ENCODE peak calls at places on chromosomes 16 and 17, in seven cellular contexts. A is AG10803, V is AG08395, I is mesothelial cell of epicardium, Q is pons, U is uterus, L is neural crest cell. N is an unnamed sample.

GRCh38 chr16:1706386-1707192 is 594 bp downstream of the MAPK8IP3 start:
- DNase-seq in A (no peak), V (peak), I (no peak), Q (no peak), U (no peak), L (no peak), N (no peak)

GRCh38 chr16:1371054-1371978 is 19.6 kb downstream of the GNPTG start:
- DNase-seq in A (no peak), V (no peak), I (no peak), Q (no peak), U (no peak), L (no peak), N (no peak)

GRCh38 chr17:66348605-66349165 is 46.3 kb downstream of the PRKCA start:
- DNase-seq in A (peak), V (peak), I (no peak), Q (no peak), U (peak), L (no peak), N (peak)

GRCh38 chr17:42118545-42118944 is 2.6 kb downstream of the KAT2A start:
- DNase-seq in A (no peak), V (no peak), I (no peak), Q (no peak), U (no peak), L (no peak), N (no peak)

GRCh38 chr16:15837761-15838160 is 19.1 kb downstream of the MYH11 start:
- DNase-seq in A (no peak), V (no peak), I (no peak), Q (no peak), U (no peak), L (no peak), N (no peak)

GRCh38 chr17:3983945-3984484 is 19.8 kb upstream of the ATP2A3 start:
- DNase-seq in A (peak), V (no peak), I (no peak), Q (no peak), U (no peak), L (no peak), N (no peak)

GRCh38 chr17:45792995-45793755 is 9.1 kb downstream of the CRHR1 start:
- DNase-seq in A (no peak), V (no peak), I (no peak), Q (no peak), U (no peak), L (no peak), N (no peak)

GRCh38 chr17:7550359-7550758 is 1.5 kb downstream of the TNFSF12 start:
- DNase-seq in A (no peak), V (no peak), I (no peak), Q (no peak), U (no peak), L (no peak), N (no peak)

GRCh38 chr17:57025876-57026275 is 47.9 kb downstream of the SCPEP1 start:
- DNase-seq in A (no peak), V (no peak), I (no peak), Q (no peak), U (no peak), L (no peak), N (no peak)

GRCh38 chr17:44908761-44909326 is 6.5 kb downstream of the GFAP start:
- DNase-seq in A (no peak), V (no peak), I (no peak), Q (no peak), U (no peak), L (no peak), N (no peak)

GRCh38 chr17:34635876-34636275 is 56.5 kb downstream of the TMEM132E start:
- DNase-seq in A (no peak), V (no peak), I (no peak), Q (no peak), U (no peak), L (no peak), N (no peak)

GRCh38 chr16:2756288-2757015 is 4.0 kb downstream of the SRRM2 start:
- DNase-seq in A (no peak), V (no peak), I (no peak), Q (no peak), U (no peak), L (no peak), N (no peak)

GRCh38 chr17:33986088-33986487 is 269.0 kb upstream of the CCL2 start:
- DNase-seq in A (no peak), V (no peak), I (no peak), Q (no peak), U (no peak), L (no peak), N (no peak)

GRCh38 chr16:84283314-84284167 is 11.1 kb upstream of the WFDC1 start:
- DNase-seq in A (no peak), V (no peak), I (no peak), Q (no peak), U (no peak), L (no peak), N (no peak)

GRCh38 chr16:81371106-81371505 is 56.3 kb downstream of the GAN start:
- DNase-seq in A (peak), V (no peak), I (no peak), Q (no peak), U (no peak), L (no peak), N (no peak)

GRCh38 chr16:2428051-2428786 is 1.0 kb upstream of the CCNF start:
- DNase-seq in A (no peak), V (peak), I (no peak), Q (no peak), U (peak), L (peak), N (no peak)

GRCh38 chr16:27404163-27404823 is 2.3 kb downstream of the IL21R start:
- DNase-seq in A (no peak), V (no peak), I (no peak), Q (no peak), U (no peak), L (no peak), N (no peak)

GRCh38 chr17:14228903-14229302 is 7.8 kb downstream of the CDRT15 start:
- DNase-seq in A (peak), V (no peak), I (no peak), Q (no peak), U (no peak), L (no peak), N (no peak)

GRCh38 chr17:2939714-2940351 is 123.6 kb downstream of the OR1D5 start:
- DNase-seq in A (no peak), V (no peak), I (no peak), Q (peak), U (no peak), L (no peak), N (peak)

GRCh38 chr17:58329808-58330543 is 1.4 kb upstream of the TSPOAP1 start:
- DNase-seq in A (no peak), V (no peak), I (no peak), Q (no peak), U (no peak), L (no peak), N (no peak)

GRCh38 chr17:17510456-17511292 is 14.5 kb upstream of the RASD1 start:
- DNase-seq in A (no peak), V (no peak), I (no peak), Q (no peak), U (no peak), L (no peak), N (no peak)

GRCh38 chr17:31398381-31399275 is 7.2 kb downstream of the RAB11FIP4 start:
- DNase-seq in A (no peak), V (no peak), I (no peak), Q (no peak), U (no peak), L (no peak), N (no peak)

GRCh38 chr17:77228224-77229215 is 87.8 kb downstream of the SEC14L1 start:
- DNase-seq in A (no peak), V (no peak), I (no peak), Q (no peak), U (no peak), L (no peak), N (no peak)

N was measured in nucleus accumbens.